ENCODE peak calls at places on chromosomes 16 and 17, in ten cellular contexts. One of them, this sample, is unnamed.

GRCh38 chr16:74480150-74481029 is 59.1 kb upstream of the CLEC18B start:
- DNase-seq in AG10803: peak
- DNase-seq in psoas muscle: peak
- DNase-seq in heart left ventricle: no peak
- DNase-seq in A549: peak
- DNase-seq in left ventricle myocardium inferior: peak
- DNase-seq in H1: no peak
- DNase-seq in GM12878: no peak
- DNase-seq in small intestine: peak
- DNase-seq in foreskin fibroblast: peak
- DNase-seq in this sample: peak

GRCh38 chr16:31350275-31351005 is 4.5 kb upstream of the ITGAX start:
- DNase-seq in foreskin fibroblast: no peak
- DNase-seq in left ventricle myocardium inferior: no peak
- DNase-seq in H1: no peak
- DNase-seq in psoas muscle: no peak
- DNase-seq in small intestine: no peak
- DNase-seq in GM12878: no peak
- DNase-seq in A549: no peak
- DNase-seq in heart left ventricle: no peak
- DNase-seq in AG10803: no peak
- DNase-seq in this sample: no peak

GRCh38 chr16:12901597-12902436 is at the start of gene SHISA9:
- DNase-seq in H1: peak
- DNase-seq in A549: no peak
- DNase-seq in psoas muscle: no peak
- DNase-seq in AG10803: peak
- DNase-seq in heart left ventricle: no peak
- DNase-seq in small intestine: no peak
- DNase-seq in foreskin fibroblast: peak
- DNase-seq in GM12878: no peak
- DNase-seq in left ventricle myocardium inferior: no peak
- DNase-seq in this sample: no peak

GRCh38 chr17:57454729-57455062 is 198.4 kb downstream of the MSI2 start:
- DNase-seq in heart left ventricle: no peak
- DNase-seq in GM12878: no peak
- DNase-seq in AG10803: no peak
- DNase-seq in H1: no peak
- DNase-seq in A549: no peak
- DNase-seq in small intestine: no peak
- DNase-seq in psoas muscle: no peak
- DNase-seq in foreskin fibroblast: no peak
- DNase-seq in left ventricle myocardium inferior: no peak
- DNase-seq in this sample: no peak

GRCh38 chr16:17166095-17166494 is 304.7 kb downstream of the XYLT1 start:
- DNase-seq in psoas muscle: no peak
- DNase-seq in foreskin fibroblast: peak
- DNase-seq in AG10803: peak
- DNase-seq in A549: no peak
- DNase-seq in heart left ventricle: no peak
- DNase-seq in H1: no peak
- DNase-seq in GM12878: no peak
- DNase-seq in small intestine: no peak
- DNase-seq in left ventricle myocardium inferior: no peak
- DNase-seq in this sample: no peak

GRCh38 chr17:40818343-40818732 is 4.1 kb downstream of the KRT10 start:
- DNase-seq in psoas muscle: no peak
- DNase-seq in AG10803: no peak
- DNase-seq in small intestine: peak
- DNase-seq in left ventricle myocardium inferior: no peak
- DNase-seq in H1: no peak
- DNase-seq in A549: no peak
- DNase-seq in foreskin fibroblast: no peak
- DNase-seq in GM12878: no peak
- DNase-seq in heart left ventricle: no peak
- DNase-seq in this sample: no peak

GRCh38 chr16:48114410-48114809 is 41.4 kb downstream of the ABCC12 start:
- DNase-seq in small intestine: no peak
- DNase-seq in psoas muscle: no peak
- DNase-seq in A549: no peak
- DNase-seq in left ventricle myocardium inferior: no peak
- DNase-seq in heart left ventricle: no peak
- DNase-seq in GM12878: no peak
- DNase-seq in AG10803: no peak
- DNase-seq in foreskin fibroblast: no peak
- DNase-seq in H1: no peak
- DNase-seq in this sample: no peak

GRCh38 chr17:10051112-10051511 is 146.0 kb upstream of the RCVRN start:
- DNase-seq in left ventricle myocardium inferior: no peak
- DNase-seq in heart left ventricle: no peak
- DNase-seq in foreskin fibroblast: no peak
- DNase-seq in A549: no peak
- DNase-seq in small intestine: no peak
- DNase-seq in psoas muscle: no peak
- DNase-seq in GM12878: no peak
- DNase-seq in AG10803: peak
- DNase-seq in H1: no peak
- DNase-seq in this sample: peak

GRCh38 chr16:70782237-70782636 is 18.7 kb downstream of the VAC14 start:
- DNase-seq in GM12878: no peak
- DNase-seq in AG10803: no peak
- DNase-seq in foreskin fibroblast: no peak
- DNase-seq in left ventricle myocardium inferior: no peak
- DNase-seq in A549: no peak
- DNase-seq in small intestine: no peak
- DNase-seq in psoas muscle: no peak
- DNase-seq in H1: no peak
- DNase-seq in heart left ventricle: no peak
- DNase-seq in this sample: no peak

GRCh38 chr17:82228278-82228841 is 482 bp upstream of the SLC16A3 start:
- DNase-seq in A549: no peak
- DNase-seq in psoas muscle: peak
- DNase-seq in GM12878: no peak
- DNase-seq in AG10803: no peak
- DNase-seq in H1: peak
- DNase-seq in left ventricle myocardium inferior: peak
- DNase-seq in foreskin fibroblast: peak
- DNase-seq in small intestine: peak
- DNase-seq in heart left ventricle: peak
- DNase-seq in this sample: peak

GRCh38 chr16:54930034-54930938 is at the start of gene IRX5:
- DNase-seq in small intestine: peak
- DNase-seq in left ventricle myocardium inferior: peak
- DNase-seq in psoas muscle: peak
- DNase-seq in A549: peak
- DNase-seq in H1: peak
- DNase-seq in GM12878: no peak
- DNase-seq in heart left ventricle: peak
- DNase-seq in AG10803: peak
- DNase-seq in foreskin fibroblast: peak
- DNase-seq in this sample: peak

GRCh38 chr17:32783602-32784001 is 93.3 kb downstream of the MYO1D start:
- DNase-seq in AG10803: peak
- DNase-seq in H1: no peak
- DNase-seq in A549: peak
- DNase-seq in left ventricle myocardium inferior: no peak
- DNase-seq in GM12878: peak
- DNase-seq in heart left ventricle: no peak
- DNase-seq in psoas muscle: no peak
- DNase-seq in small intestine: peak
- DNase-seq in foreskin fibroblast: peak
- DNase-seq in this sample: peak

GRCh38 chr16:67277294-67277998 is 1.9 kb upstream of the PLEKHG4 start:
- DNase-seq in left ventricle myocardium inferior: no peak
- DNase-seq in A549: peak
- DNase-seq in heart left ventricle: peak
- DNase-seq in psoas muscle: peak
- DNase-seq in AG10803: peak
- DNase-seq in GM12878: no peak
- DNase-seq in foreskin fibroblast: peak
- DNase-seq in small intestine: no peak
- DNase-seq in H1: no peak
- DNase-seq in this sample: peak

GRCh38 chr17:31313982-31314787 is at the start of gene EVI2B:
- DNase-seq in H1: no peak
- DNase-seq in AG10803: peak
- DNase-seq in psoas muscle: no peak
- DNase-seq in left ventricle myocardium inferior: no peak
- DNase-seq in small intestine: peak
- DNase-seq in A549: peak
- DNase-seq in GM12878: peak
- DNase-seq in foreskin fibroblast: peak
- DNase-seq in heart left ventricle: no peak
- DNase-seq in this sample: peak
- H3K4me3 ChIP-seq in H1: no peak
- H3K4me3 ChIP-seq in AG10803: no peak
- H3K4me3 ChIP-seq in psoas muscle: peak
- H3K4me3 ChIP-seq in left ventricle myocardium inferior: peak
- H3K4me3 ChIP-seq in small intestine: peak
- H3K4me3 ChIP-seq in A549: no peak
- H3K4me3 ChIP-seq in GM12878: peak
- H3K4me3 ChIP-seq in foreskin fibroblast: no peak
- H3K4me3 ChIP-seq in heart left ventricle: peak
- H3K4me3 ChIP-seq in this sample: no peak

GRCh38 chr17:48995871-48996695 is 1.1 kb upstream of the IGF2BP1 start:
- DNase-seq in left ventricle myocardium inferior: no peak
- DNase-seq in psoas muscle: no peak
- DNase-seq in AG10803: no peak
- DNase-seq in A549: peak
- DNase-seq in GM12878: no peak
- DNase-seq in heart left ventricle: no peak
- DNase-seq in foreskin fibroblast: peak
- DNase-seq in H1: peak
- DNase-seq in small intestine: no peak
- DNase-seq in this sample: peak

GRCh38 chr17:48997103-48997826 is at the start of gene IGF2BP1:
- DNase-seq in H1: peak
- DNase-seq in small intestine: no peak
- DNase-seq in left ventricle myocardium inferior: no peak
- DNase-seq in GM12878: no peak
- DNase-seq in psoas muscle: no peak
- DNase-seq in foreskin fibroblast: peak
- DNase-seq in heart left ventricle: no peak
- DNase-seq in A549: peak
- DNase-seq in AG10803: peak
- DNase-seq in this sample: peak

GRCh38 chr17:48995332-48995870 is 1.8 kb upstream of the IGF2BP1 start:
- DNase-seq in foreskin fibroblast: peak
- DNase-seq in H1: peak
- DNase-seq in A549: peak
- DNase-seq in left ventricle myocardium inferior: no peak
- DNase-seq in heart left ventricle: no peak
- DNase-seq in psoas muscle: no peak
- DNase-seq in small intestine: no peak
- DNase-seq in AG10803: no peak
- DNase-seq in GM12878: no peak
- DNase-seq in this sample: no peak

GRCh38 chr17:48997827-48998556 is 807 bp downstream of the IGF2BP1 start:
- DNase-seq in AG10803: peak
- DNase-seq in H1: peak
- DNase-seq in A549: no peak
- DNase-seq in GM12878: no peak
- DNase-seq in left ventricle myocardium inferior: no peak
- DNase-seq in foreskin fibroblast: peak
- DNase-seq in psoas muscle: no peak
- DNase-seq in small intestine: no peak
- DNase-seq in heart left ventricle: no peak
- DNase-seq in this sample: no peak

DNA sequence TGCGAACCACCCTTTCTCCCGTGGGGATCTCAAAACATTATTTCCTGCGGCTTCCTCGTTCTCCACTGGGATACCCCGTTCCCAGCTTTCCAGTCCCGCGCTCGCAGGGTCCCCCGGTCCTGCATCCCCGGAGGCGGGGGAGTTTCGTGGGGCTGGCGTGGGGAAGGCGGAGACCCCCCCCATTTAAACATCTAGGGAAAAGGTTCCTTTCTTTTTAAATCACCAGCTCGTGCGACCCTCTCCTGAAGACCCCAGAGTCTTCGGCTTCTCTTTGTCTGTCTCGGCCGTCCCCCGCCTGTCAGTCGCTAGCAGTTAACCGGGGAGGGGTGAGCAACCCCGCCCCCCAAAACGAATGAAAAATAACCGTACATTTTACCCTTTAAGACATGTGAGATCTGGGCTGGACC is 486 bp upstream of the IGF2BP1 start:
- DNase-seq in heart left ventricle: no peak
- DNase-seq in foreskin fibroblast: no peak
- DNase-seq in A549: no peak
- DNase-seq in H1: no peak
- DNase-seq in psoas muscle: no peak
- DNase-seq in AG10803: no peak
- DNase-seq in left ventricle myocardium inferior: no peak
- DNase-seq in GM12878: no peak
- DNase-seq in small intestine: no peak
- DNase-seq in this sample: no peak
- H3K4me3 ChIP-seq in heart left ventricle: no peak
- H3K4me3 ChIP-seq in foreskin fibroblast: peak
- H3K4me3 ChIP-seq in A549: peak
- H3K4me3 ChIP-seq in H1: peak
- H3K4me3 ChIP-seq in psoas muscle: no peak
- H3K4me3 ChIP-seq in AG10803: peak
- H3K4me3 ChIP-seq in left ventricle myocardium inferior: peak
- H3K4me3 ChIP-seq in GM12878: no peak
- H3K4me3 ChIP-seq in small intestine: no peak
- H3K4me3 ChIP-seq in this sample: peak

DNA sequence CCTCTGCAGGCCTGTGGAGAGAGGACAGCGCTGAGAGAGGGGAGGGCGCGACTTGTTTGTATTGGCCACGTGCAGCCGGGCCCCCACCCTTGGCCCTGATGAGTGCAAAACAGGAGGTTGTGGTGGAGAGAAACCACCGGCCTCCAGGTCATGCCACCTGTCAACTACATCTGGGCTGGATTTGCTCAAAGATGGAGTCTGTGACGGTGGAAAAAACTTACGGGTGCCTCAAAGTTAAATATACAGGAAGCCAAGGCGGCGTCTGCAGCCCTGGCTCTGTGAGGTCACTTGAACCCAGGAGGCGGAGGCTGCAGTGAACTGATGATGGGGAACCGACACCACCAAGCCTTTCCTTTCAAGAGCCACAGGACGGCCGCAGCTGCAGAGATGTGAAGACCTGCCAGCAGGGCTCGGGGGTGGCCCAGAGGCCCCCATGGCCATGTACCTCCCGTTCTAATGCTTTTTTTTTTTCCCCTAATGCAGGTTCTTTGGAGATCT is 15.6 kb downstream of the C16orf74 start:
- DNase-seq in left ventricle myocardium inferior: no peak
- DNase-seq in AG10803: no peak
- DNase-seq in heart left ventricle: no peak
- DNase-seq in GM12878: peak
- DNase-seq in small intestine: peak
- DNase-seq in foreskin fibroblast: no peak
- DNase-seq in A549: no peak
- DNase-seq in H1: no peak
- DNase-seq in psoas muscle: no peak
- DNase-seq in this sample: no peak
- H3K4me3 ChIP-seq in left ventricle myocardium inferior: no peak
- H3K4me3 ChIP-seq in AG10803: no peak
- H3K4me3 ChIP-seq in heart left ventricle: no peak
- H3K4me3 ChIP-seq in GM12878: no peak
- H3K4me3 ChIP-seq in small intestine: no peak
- H3K4me3 ChIP-seq in foreskin fibroblast: no peak
- H3K4me3 ChIP-seq in A549: no peak
- H3K4me3 ChIP-seq in H1: no peak
- H3K4me3 ChIP-seq in psoas muscle: no peak
- H3K4me3 ChIP-seq in this sample: no peak

GRCh38 chr16:69100046-69100765 is 5.2 kb upstream of the HAS3 start:
- DNase-seq in psoas muscle: no peak
- DNase-seq in A549: no peak
- DNase-seq in foreskin fibroblast: no peak
- DNase-seq in heart left ventricle: peak
- DNase-seq in left ventricle myocardium inferior: no peak
- DNase-seq in AG10803: no peak
- DNase-seq in H1: no peak
- DNase-seq in GM12878: no peak
- DNase-seq in small intestine: no peak
- DNase-seq in this sample: no peak
- H3K4me3 ChIP-seq in psoas muscle: no peak
- H3K4me3 ChIP-seq in A549: no peak
- H3K4me3 ChIP-seq in foreskin fibroblast: no peak
- H3K4me3 ChIP-seq in heart left ventricle: no peak
- H3K4me3 ChIP-seq in left ventricle myocardium inferior: no peak
- H3K4me3 ChIP-seq in AG10803: no peak
- H3K4me3 ChIP-seq in H1: no peak
- H3K4me3 ChIP-seq in GM12878: no peak
- H3K4me3 ChIP-seq in small intestine: no peak
- H3K4me3 ChIP-seq in this sample: no peak

This sample was measured in fibroblast of villous mesenchyme.